ENCODE peak calls at places on chromosomes 5 and 9, in four cellular contexts. A, F, U and P are unnamed samples.

GRCh38 chr5:107248065-107248695 is 422.6 kb downstream of the EFNA5 start:
- DNase-seq in A (peak), F (peak), U (peak), P (peak)

GRCh38 chr5:22887566-22887965 is 34.4 kb upstream of the CDH12 start:
- DNase-seq in A (no peak), F (no peak), U (no peak), P (no peak)

GRCh38 chr9:134059661-134060395 is 8.0 kb downstream of the BRD3 start:
- DNase-seq in A (no peak), F (no peak), U (no peak), P (no peak)

GRCh38 chr5:58315794-58316193 is 144.1 kb downstream of the PLK2 start:
- DNase-seq in A (no peak), F (no peak), U (no peak), P (no peak)

GRCh38 chr9:16143947-16144890 is 591.4 kb downstream of the CCDC171 start:
- DNase-seq in A (peak), F (peak), U (no peak), P (no peak)

GRCh38 chr5:131252824-131253171 is 11.1 kb upstream of the CDC42SE2 start:
- DNase-seq in A (no peak), F (no peak), U (peak), P (peak)

GRCh38 chr5:17436766-17437221 is 61.2 kb upstream of the TAF11L2 start:
- DNase-seq in A (no peak), F (no peak), U (no peak), P (no peak)

GRCh38 chr9:121057821-121058220 is 7.7 kb upstream of the C5 start:
- DNase-seq in A (no peak), F (no peak), U (no peak), P (no peak)

GRCh38 chr9:37508135-37508833 is 22.5 kb downstream of the POLR1E start:
- DNase-seq in A (no peak), F (no peak), U (no peak), P (no peak)

GRCh38 chr9:37936376-37936775 is 32.4 kb upstream of the SLC25A51 start:
- DNase-seq in A (no peak), F (no peak), U (no peak), P (no peak)

GRCh38 chr9:89893886-89894285 is 289.1 kb downstream of the GADD45G start:
- DNase-seq in A (no peak), F (no peak), U (no peak), P (no peak)

GRCh38 chr9:126696091-126696763 is 82.5 kb downstream of the LMX1B start:
- DNase-seq in A (no peak), F (no peak), U (no peak), P (no peak)

GRCh38 chr9:83299556-83299955 is 236.6 kb upstream of the RASEF start:
- DNase-seq in A (peak), F (peak), U (peak), P (no peak)

GRCh38 chr5:175354961-175355360 is 89.0 kb downstream of the DRD1 start:
- DNase-seq in A (no peak), F (no peak), U (no peak), P (no peak)

GRCh38 chr9:15642369-15642962 is 89.6 kb downstream of the CCDC171 start:
- DNase-seq in A (peak), F (peak), U (no peak), P (no peak)

GRCh38 chr5:74598731-74599624 is 41.5 kb downstream of the ENC1 start:
- DNase-seq in A (no peak), F (peak), U (no peak), P (no peak)

GRCh38 chr5:157485811-157486739 is 26.1 kb downstream of the NIPAL4 start:
- DNase-seq in A (no peak), F (no peak), U (no peak), P (no peak)

GRCh38 chr5:107026098-107026497 is 644.6 kb downstream of the EFNA5 start:
- DNase-seq in A (no peak), F (peak), U (no peak), P (no peak)

GRCh38 chr5:167982-168660 is 23.2 kb upstream of the LRRC14B start:
- DNase-seq in A (peak), F (peak), U (no peak), P (no peak)
- H3K4me3 ChIP-seq in A (no peak), F (no peak), U (no peak), P (no peak)

GRCh38 chr9:131824953-131825495 is 85.1 kb upstream of the RAPGEF1 start:
- DNase-seq in A (no peak), F (no peak), U (no peak), P (no peak)

GRCh38 chr9:131826966-131827525 is 87.2 kb upstream of the RAPGEF1 start:
- DNase-seq in A (no peak), F (no peak), U (no peak), P (no peak)

GRCh38 chr9:131826053-131826452 is 86.2 kb upstream of the RAPGEF1 start:
- DNase-seq in A (no peak), F (no peak), U (no peak), P (no peak)

GRCh38 chr9:131823701-131824146 is 83.8 kb upstream of the RAPGEF1 start:
- DNase-seq in A (no peak), F (no peak), U (no peak), P (no peak)

DNA sequence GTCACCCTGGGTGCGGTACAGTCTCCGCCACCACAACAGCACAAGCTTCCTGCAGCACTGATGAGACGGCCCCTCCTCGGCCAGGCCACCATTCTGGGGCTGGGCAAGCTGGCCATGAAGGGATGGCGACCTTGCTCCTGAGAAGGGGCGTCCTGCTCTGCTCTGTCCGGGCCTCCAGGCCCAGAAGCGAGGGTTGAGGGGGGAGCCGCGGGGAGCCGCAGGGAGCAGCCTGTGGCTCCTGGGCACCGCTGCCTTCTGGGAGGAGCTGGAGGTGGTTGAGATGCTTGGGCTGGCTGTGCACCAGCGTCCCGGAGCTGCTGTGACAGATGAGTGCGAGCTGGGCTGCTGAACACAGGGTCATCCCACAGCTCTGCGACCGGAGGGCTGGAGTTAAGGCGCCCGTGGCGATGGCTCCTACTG is 84.3 kb upstream of the RAPGEF1 start:
- DNase-seq in A (no peak), F (no peak), U (no peak), P (no peak)
- H3K27ac ChIP-seq in A (no peak), F (no peak), U (no peak), P (no peak)

GRCh38 chr5:98635631-98636030 is 137.8 kb upstream of the RGMB start:
- DNase-seq in A (peak), F (peak), U (no peak), P (no peak)

GRCh38 chr5:98627121-98627520 is 146.3 kb upstream of the RGMB start:
- DNase-seq in A (no peak), F (no peak), U (no peak), P (no peak)

GRCh38 chr5:98630621-98631020 is 142.8 kb upstream of the RGMB start:
- DNase-seq in A (no peak), F (no peak), U (no peak), P (no peak)

DNA sequence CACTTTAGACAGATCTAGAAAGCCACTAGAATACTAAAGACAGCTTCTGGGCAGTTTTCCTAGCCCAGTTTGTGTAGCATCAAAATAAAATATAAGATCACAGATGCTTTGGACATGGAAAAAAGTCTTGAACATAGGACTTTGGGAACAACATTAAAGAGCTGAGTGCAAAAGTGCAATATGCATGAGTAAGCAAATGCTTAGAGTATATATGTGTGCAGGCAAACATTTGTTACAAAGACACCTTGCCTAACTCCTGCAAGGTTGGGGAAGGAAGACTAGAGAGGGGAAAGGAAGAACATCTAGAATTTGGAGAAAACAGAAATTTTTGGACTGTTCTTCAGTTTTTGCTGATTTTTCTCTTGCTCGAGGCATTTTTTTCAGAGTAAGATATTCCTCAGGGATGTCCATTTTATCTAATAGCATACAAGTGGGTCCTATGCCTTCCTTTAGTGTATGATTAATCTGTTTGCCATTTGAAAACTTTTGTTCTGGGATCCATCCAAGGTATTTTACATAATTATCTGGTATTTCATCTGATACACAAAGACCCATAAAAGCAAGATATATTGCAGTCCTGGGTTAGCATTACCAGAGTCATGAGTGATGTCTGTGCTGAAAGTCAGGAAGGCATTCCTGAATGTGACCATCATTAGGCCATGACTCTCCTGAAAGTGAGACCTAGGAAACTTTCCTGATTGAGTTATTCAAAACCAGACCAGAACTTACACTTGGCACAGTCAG is 142.0 kb upstream of the RGMB start:
- DNase-seq in A (peak), F (peak), U (no peak), P (no peak)
- H3K4me3 ChIP-seq in A (no peak), F (no peak), U (no peak), P (no peak)

GRCh38 chr5:11524188-11524587 is 380.1 kb downstream of the CTNND2 start:
- DNase-seq in A (no peak), F (peak), U (no peak), P (no peak)

GRCh38 chr5:11520241-11520929 is 383.9 kb downstream of the CTNND2 start:
- DNase-seq in A (no peak), F (no peak), U (no peak), P (no peak)

GRCh38 chr5:11527994-11528393 is 376.3 kb downstream of the CTNND2 start:
- DNase-seq in A (no peak), F (no peak), U (no peak), P (no peak)

GRCh38 chr5:11528720-11529119 is 375.5 kb downstream of the CTNND2 start:
- DNase-seq in A (no peak), F (no peak), U (no peak), P (no peak)

DNA sequence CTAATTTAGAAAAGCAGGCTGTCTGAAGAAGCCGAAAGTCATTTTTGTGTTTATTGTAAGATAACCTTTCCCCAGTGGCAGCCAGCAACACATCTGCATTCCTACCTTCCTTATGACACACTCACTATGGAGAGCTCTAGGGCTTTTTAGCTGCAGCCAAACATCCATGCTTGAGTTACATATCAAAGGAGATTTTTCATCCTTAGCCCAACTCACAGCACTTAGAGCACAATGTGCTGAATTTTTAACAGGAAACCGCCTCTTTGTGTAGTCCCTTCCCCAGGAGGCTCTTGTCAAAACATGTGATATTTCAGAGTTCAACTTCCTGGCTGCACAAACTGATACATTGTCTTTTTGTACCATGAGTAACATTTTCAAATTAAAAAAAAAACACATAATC is 379.2 kb downstream of the CTNND2 start:
- DNase-seq in A (no peak), F (peak), U (no peak), P (no peak)
- H3K27ac ChIP-seq in A (no peak), F (no peak), U (no peak), P (no peak)

GRCh38 chr9:98997580-98997979 is 53.9 kb downstream of the COL15A1 start:
- DNase-seq in A (peak), F (peak), U (no peak), P (no peak)
- H3K4me3 ChIP-seq in A (no peak), F (no peak), U (no peak), P (no peak)

DNA sequence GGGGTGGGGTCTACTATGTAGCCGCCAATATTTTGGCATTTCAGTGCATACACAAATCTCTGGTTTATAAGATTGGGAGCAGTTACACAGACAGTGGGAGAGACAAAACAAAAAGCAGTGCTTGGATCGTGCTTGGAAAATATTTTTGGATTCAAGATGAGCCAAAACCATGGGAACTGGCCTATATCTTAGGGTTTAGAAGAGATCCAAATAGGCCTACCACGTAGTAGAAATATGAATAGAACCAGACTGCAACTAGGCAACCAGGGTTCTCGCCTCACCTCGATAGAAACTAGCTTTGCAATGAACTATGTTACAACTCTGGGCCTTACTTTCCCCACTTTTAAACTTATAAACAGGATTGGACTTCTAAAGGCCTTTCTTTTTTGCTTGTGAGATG is 169.7 kb downstream of the SLC12A2 start:
- DNase-seq in A (no peak), F (no peak), U (no peak), P (no peak)
- H3K27ac ChIP-seq in A (no peak), F (no peak), U (no peak), P (no peak)

GRCh38 chr5:111278824-111279504 is 54.8 kb downstream of the CAMK4 start:
- DNase-seq in A (peak), F (peak), U (no peak), P (peak)
- H3K4me3 ChIP-seq in A (no peak), F (no peak), U (no peak), P (no peak)

GRCh38 chr5:38925154-38925925 is 79.5 kb downstream of the OSMR start:
- DNase-seq in A (peak), F (peak), U (no peak), P (no peak)
- H3K27ac ChIP-seq in A (peak), F (peak), U (peak), P (no peak)